ENCODE peak calls at places on chromosomes 3 and 15, in seven cellular contexts. F, Y, O, W, S, V and J are unnamed samples.
A peak's percentile ranks its signal among the peaks of the same experiment; 100 is the strongest.

GRCh38 chr3:66494964-66495581 is 5.7 kb downstream of the LRIG1 start:
- DNase-seq in F (no peak), Y (peak; percentile 7), O (no peak), W (no peak), S (no peak), V (no peak), J (no peak)

GRCh38 chr15:57634290-57634689 is 42.6 kb downstream of the MYZAP start:
- DNase-seq in F (no peak), Y (no peak), O (no peak), W (no peak), S (no peak), V (no peak), J (no peak)

GRCh38 chr3:21506061-21506460 is 244.9 kb downstream of the ZNF385D start:
- DNase-seq in F (no peak), Y (no peak), O (no peak), W (no peak), S (no peak), V (no peak), J (no peak)

GRCh38 chr3:186109897-186110803 is 1.3 kb upstream of the ETV5 start:
- DNase-seq in F (no peak), Y (no peak), O (no peak), W (no peak), S (no peak), V (peak; percentile 81), J (peak; percentile 30)

GRCh38 chr3:12750658-12751071 is 8.4 kb downstream of the TMEM40 start:
- DNase-seq in F (peak; percentile 69), Y (no peak), O (no peak), W (no peak), S (no peak), V (no peak), J (no peak)

GRCh38 chr15:66095871-66096710 is 157.5 kb downstream of the MEGF11 start:
- DNase-seq in F (no peak), Y (no peak), O (no peak), W (no peak), S (no peak), V (no peak), J (no peak)

GRCh38 chr3:145578465-145578864 is 582.5 kb downstream of the PLOD2 start:
- DNase-seq in F (no peak), Y (no peak), O (no peak), W (no peak), S (no peak), V (no peak), J (no peak)

GRCh38 chr3:80213076-80213475 is 445.3 kb upstream of the ROBO1 start:
- DNase-seq in F (no peak), Y (no peak), O (no peak), W (no peak), S (peak; percentile 4), V (no peak), J (no peak)

GRCh38 chr15:69876030-69876429 is 221.7 kb downstream of the TLE3 start:
- DNase-seq in F (no peak), Y (peak; percentile 66), O (no peak), W (no peak), S (no peak), V (no peak), J (no peak)

GRCh38 chr15:33857726-33858125 is 110.6 kb upstream of the CHRM5 start:
- DNase-seq in F (no peak), Y (no peak), O (no peak), W (no peak), S (no peak), V (no peak), J (no peak)

GRCh38 chr3:10366681-10367101 is 45.8 kb upstream of the SEC13 start:
- DNase-seq in F (peak; percentile 92), Y (no peak), O (no peak), W (no peak), S (no peak), V (no peak), J (no peak)

GRCh38 chr15:20340931-20341661 is 200.5 kb downstream of the GOLGA6L6 start:
- DNase-seq in F (peak; percentile 57), Y (no peak), O (peak; percentile 97), W (peak; percentile 89), S (peak; percentile 46), V (peak; percentile 95), J (no peak)

DNA sequence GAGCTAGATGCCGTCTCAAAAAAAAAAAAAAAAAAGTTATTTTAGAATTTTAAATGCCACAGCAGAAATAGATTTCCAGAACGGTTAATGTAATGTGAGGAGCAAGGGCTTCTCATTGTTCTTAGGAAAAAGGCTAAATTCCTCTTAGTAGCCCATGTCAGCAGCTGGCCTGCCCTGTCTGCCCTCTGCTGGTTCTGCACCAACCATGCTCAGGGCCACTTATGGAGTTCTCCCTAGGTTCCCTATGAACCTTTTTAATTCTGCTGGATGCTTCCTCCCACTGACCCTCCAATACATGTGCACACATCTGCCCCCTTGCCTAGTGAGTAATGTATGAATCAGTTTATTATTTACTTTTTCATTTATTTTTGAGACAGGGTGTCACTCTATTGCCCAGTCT is 32.2 kb upstream of the DPPA4 start:
- DNase-seq in F (no peak), Y (no peak), O (no peak), W (no peak), S (no peak), V (no peak), J (no peak)
- H3K27ac ChIP-seq in F (no peak overlapping the region), Y (no peak overlapping the region), O (no peak overlapping the region), W (no peak overlapping the region), S (no peak overlapping the region), V (no peak overlapping the region), J (no peak overlapping the region)

GRCh38 chr3:182603501-182603900 is 189.8 kb upstream of the ATP11B start:
- DNase-seq in F (no peak), Y (no peak), O (no peak), W (no peak), S (no peak), V (no peak), J (no peak)
- H3K4me3 ChIP-seq in F (no peak overlapping the region), Y (no peak overlapping the region), O (no peak overlapping the region), W (no peak overlapping the region), S (no peak overlapping the region), V (no peak overlapping the region), J (no peak overlapping the region)

GRCh38 chr3:164453695-164454094 is 624.6 kb downstream of the SI start:
- DNase-seq in F (no peak), Y (no peak), O (no peak), W (no peak), S (no peak), V (no peak), J (no peak)
- H3K27ac ChIP-seq in F (no peak overlapping the region), Y (no peak overlapping the region), O (no peak overlapping the region), W (no peak overlapping the region), S (no peak overlapping the region), V (no peak overlapping the region), J (no peak overlapping the region)

GRCh38 chr15:99122831-99123705 is 18.2 kb downstream of the SYNM start:
- DNase-seq in F (no peak), Y (no peak), O (no peak), W (no peak), S (no peak), V (peak; percentile 20), J (no peak)
- H3K4me3 ChIP-seq in F (peak overlapping the region; percentile 20), Y (no peak overlapping the region), O (peak overlapping the region; percentile 57), W (no peak overlapping the region), S (no peak overlapping the region), V (no peak overlapping the region), J (no peak overlapping the region)

GRCh38 chr15:74209560-74209958 is 7.0 kb upstream of the STRA6 start:
- DNase-seq in F (no peak), Y (no peak), O (no peak), W (no peak), S (no peak), V (no peak), J (no peak)
- H3K27ac ChIP-seq in F (no peak overlapping the region), Y (no peak overlapping the region), O (peak overlapping the region; percentile 37), W (no peak overlapping the region), S (peak overlapping the region; percentile 83), V (no peak overlapping the region), J (no peak overlapping the region)

GRCh38 chr3:24829011-24829581 is 334.4 kb upstream of the THRB start:
- DNase-seq in F (no peak), Y (no peak), O (no peak), W (no peak), S (peak; percentile 83), V (peak; percentile 77), J (peak; percentile 37)

GRCh38 chr3:24832878-24833277 is 338.2 kb upstream of the THRB start:
- DNase-seq in F (peak; percentile 77), Y (no peak), O (no peak), W (no peak), S (no peak), V (no peak), J (no peak)

GRCh38 chr3:24834442-24834841 is 339.8 kb upstream of the THRB start:
- DNase-seq in F (no peak), Y (no peak), O (no peak), W (no peak), S (no peak), V (no peak), J (no peak)

GRCh38 chr3:24829632-24830229 is 335.1 kb upstream of the THRB start:
- DNase-seq in F (no peak), Y (peak; percentile 22), O (no peak), W (no peak), S (peak; percentile 43), V (peak; percentile 73), J (peak; percentile 46)

DNA sequence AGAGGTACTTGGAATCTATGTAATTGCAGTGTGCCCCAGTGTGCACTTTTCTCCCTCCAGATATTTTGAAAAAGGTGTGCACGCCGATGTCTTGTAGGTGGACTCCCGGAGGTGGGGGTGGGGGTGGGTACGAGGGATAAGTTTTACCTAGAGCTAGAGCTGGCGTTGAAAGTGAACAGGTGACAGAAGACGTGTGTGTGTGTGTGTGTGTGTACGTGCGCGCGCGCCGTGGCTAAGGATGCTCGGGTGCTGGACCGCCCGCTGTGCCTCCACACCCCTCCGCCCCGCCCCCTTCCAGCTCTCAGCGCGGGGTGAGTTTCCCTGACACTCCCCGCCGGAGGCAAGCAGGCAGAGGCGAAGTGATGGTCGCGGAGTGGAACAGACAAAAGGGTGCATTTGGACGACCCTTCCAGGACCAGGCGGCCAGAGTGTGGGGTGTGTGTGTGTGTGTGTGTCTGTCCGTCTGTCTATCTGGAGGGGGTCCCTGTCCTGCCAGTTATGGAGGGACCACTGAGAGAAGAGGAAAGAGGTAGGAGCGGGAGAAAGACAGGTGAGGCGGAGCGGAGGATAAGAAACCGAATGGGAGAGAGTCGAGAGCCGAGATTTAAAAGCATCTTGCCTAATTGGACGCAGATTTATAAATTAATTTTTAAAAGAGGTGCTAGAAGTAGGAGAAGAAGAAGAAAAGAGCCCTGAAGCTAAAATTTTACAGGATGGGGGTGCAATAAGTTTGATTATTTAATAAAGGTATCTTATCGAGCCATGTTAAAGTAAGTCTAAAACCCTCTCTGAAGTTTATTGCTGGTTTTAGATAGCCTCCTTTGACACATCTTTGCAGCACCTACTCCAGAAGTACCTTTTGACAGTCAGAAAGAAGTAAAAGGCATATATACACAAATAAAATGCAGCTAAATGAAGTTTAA is 335.8 kb upstream of the THRB start:
- DNase-seq in F (no peak), Y (no peak), O (no peak), W (no peak), S (peak; percentile 34), V (peak; percentile 69), J (peak; percentile 27)
- H3K4me3 ChIP-seq in F (peak overlapping the region; percentile 43), Y (no peak overlapping the region), O (peak overlapping the region; percentile 71), W (peak overlapping the region; percentile 34), S (peak overlapping the region; percentile 64), V (peak overlapping the region; percentile 53), J (peak overlapping the region; percentile 51)